ENCODE peak calls at places on chromosome 15, in five cellular contexts. P, V, S, C and F are unnamed samples.
A peak's percentile ranks its signal among the peaks of the same experiment; 100 is the strongest.

GRCh38 chr15:63430766-63431451 is 49.3 kb upstream of the CA12 start:
- DNase-seq in P (no peak), V (no peak), S (no peak), C (no peak), F (no peak)

GRCh38 chr15:38885477-38885952 is 320.9 kb upstream of the RASGRP1 start:
- DNase-seq in P (no peak), V (no peak), S (no peak), C (no peak), F (no peak)

GRCh38 chr15:70186152-70186551 is 88.4 kb upstream of the TLE3 start:
- DNase-seq in P (no peak), V (no peak), S (no peak), C (no peak), F (no peak)

GRCh38 chr15:61216519-61216918 is 12.6 kb downstream of the RORA start:
- DNase-seq in P (no peak), V (no peak), S (no peak), C (no peak), F (no peak)

GRCh38 chr15:75127186-75127585 is 74.5 kb upstream of the C15orf39 start:
- DNase-seq in P (no peak), V (no peak), S (no peak), C (no peak), F (no peak)

GRCh38 chr15:91604122-91604521 is 249.4 kb upstream of the SLCO3A1 start:
- DNase-seq in P (no peak), V (no peak), S (no peak), C (no peak), F (no peak)

GRCh38 chr15:68042156-68042854 is 11.8 kb upstream of the PIAS1 start:
- DNase-seq in P (no peak), V (no peak), S (no peak), C (no peak), F (peak; percentile 41)

GRCh38 chr15:48121849-48122248 is 1.1 kb downstream of the SLC24A5 start:
- DNase-seq in P (no peak), V (no peak), S (no peak), C (no peak), F (no peak)

GRCh38 chr15:96339662-96340347 is 9.3 kb downstream of the NR2F2 start:
- DNase-seq in P (no peak), V (no peak), S (no peak), C (no peak), F (no peak)

GRCh38 chr15:51191072-51191665 is 96.5 kb upstream of the TNFAIP8L3 start:
- DNase-seq in P (no peak), V (no peak), S (no peak), C (no peak), F (no peak)